ENCODE peak calls at places on chromosomes 16 and 17, in eight cellular contexts. A, P, J, D, K, H, U and I are unnamed samples. For H3K36me3, the result is how much of the 10 kb centered on the place peaks cover.

GRCh38 chr16:1998360-1998835 is 8.6 kb downstream of the SYNGR3 start:
- DNase-seq in A (no peak), P (no peak), J (no peak), D (peak), K (no peak), H (no peak), U (no peak), I (no peak)

GRCh38 chr16:57472665-57473060 is 10.2 kb downstream of the POLR2C start:
- DNase-seq in A (no peak), P (no peak), J (no peak), D (no peak), K (no peak), H (no peak), U (no peak), I (no peak)

GRCh38 chr17:1716912-1717695 is 6.9 kb upstream of the TLCD2 start:
- DNase-seq in A (peak), P (peak), J (peak), D (peak), K (peak), H (peak), U (peak), I (peak)

GRCh38 chr17:17937450-17937849 is 34.8 kb downstream of the TOM1L2 start:
- DNase-seq in A (no peak), P (no peak), J (no peak), D (no peak), K (peak), H (no peak), U (no peak), I (no peak)

GRCh38 chr16:72214821-72215220 is 42.9 kb upstream of the PMFBP1 start:
- DNase-seq in A (no peak), P (no peak), J (no peak), D (no peak), K (no peak), H (no peak), U (no peak), I (no peak)

GRCh38 chr17:75065562-75066151 is 18.6 kb downstream of the KCTD2 start:
- DNase-seq in A (no peak), P (no peak), J (peak), D (no peak), K (no peak), H (no peak), U (no peak), I (no peak)

GRCh38 chr16:12120331-12120981 is 143.9 kb downstream of the SNX29 start:
- DNase-seq in A (no peak), P (peak), J (no peak), D (no peak), K (peak), H (peak), U (peak), I (peak)

GRCh38 chr16:87273471-87274030 is 43.6 kb downstream of the C16orf95 start:
- DNase-seq in A (no peak), P (no peak), J (no peak), D (no peak), K (no peak), H (no peak), U (no peak), I (no peak)

GRCh38 chr17:33233855-33234228 is 59.3 kb downstream of the ASIC2 start:
- DNase-seq in A (no peak), P (no peak), J (no peak), D (no peak), K (no peak), H (no peak), U (no peak), I (no peak)

GRCh38 chr16:69276143-69277115 is 34.7 kb upstream of the VPS4A start:
- DNase-seq in A (peak), P (peak), J (no peak), D (no peak), K (peak), H (peak), U (peak), I (peak)

GRCh38 chr17:34412965-34413441 is 50.0 kb upstream of the CCL1 start:
- DNase-seq in A (no peak), P (no peak), J (peak), D (no peak), K (peak), H (no peak), U (no peak), I (no peak)

GRCh38 chr17:47741793-47742145 is 8.7 kb downstream of the TBX21 start:
- DNase-seq in A (no peak), P (no peak), J (no peak), D (no peak), K (peak), H (no peak), U (no peak), I (no peak)

GRCh38 chr16:7182510-7183109 is 150.0 kb upstream of the RBFOX1 start:
- DNase-seq in A (no peak), P (no peak), J (no peak), D (no peak), K (no peak), H (no peak), U (no peak), I (no peak)

GRCh38 chr16:80974649-80975376 is 31.9 kb downstream of the CMC2 start:
- DNase-seq in A (no peak), P (no peak), J (peak), D (no peak), K (no peak), H (no peak), U (no peak), I (no peak)

GRCh38 chr17:38415250-38416194 is 12.7 kb upstream of the ARHGAP23 start:
- DNase-seq in A (peak), P (no peak), J (no peak), D (peak), K (peak), H (peak), U (no peak), I (no peak)

GRCh38 chr16:74480150-74481029 is 59.1 kb upstream of the CLEC18B start:
- DNase-seq in A (peak), P (no peak), J (no peak), D (no peak), K (no peak), H (peak), U (no peak), I (no peak)

GRCh38 chr17:17752822-17753448 is 71.7 kb downstream of the RAI1 start:
- DNase-seq in A (no peak), P (no peak), J (peak), D (no peak), K (no peak), H (no peak), U (no peak), I (no peak)

GRCh38 chr16:57749872-57750452 is 14.4 kb downstream of the KATNB1 start:
- DNase-seq in A (no peak), P (no peak), J (no peak), D (peak), K (no peak), H (no peak), U (no peak), I (no peak)

GRCh38 chr17:78210111-78210510 is 3.9 kb upstream of the BIRC5 start:
- DNase-seq in A (no peak), P (no peak), J (no peak), D (no peak), K (no peak), H (no peak), U (no peak), I (no peak)
- H3K36me3 ChIP-seq in A (under half), P (under half), J (under half), D (under half), K (under half), H (under half), U (under half), I (under half)

DNA sequence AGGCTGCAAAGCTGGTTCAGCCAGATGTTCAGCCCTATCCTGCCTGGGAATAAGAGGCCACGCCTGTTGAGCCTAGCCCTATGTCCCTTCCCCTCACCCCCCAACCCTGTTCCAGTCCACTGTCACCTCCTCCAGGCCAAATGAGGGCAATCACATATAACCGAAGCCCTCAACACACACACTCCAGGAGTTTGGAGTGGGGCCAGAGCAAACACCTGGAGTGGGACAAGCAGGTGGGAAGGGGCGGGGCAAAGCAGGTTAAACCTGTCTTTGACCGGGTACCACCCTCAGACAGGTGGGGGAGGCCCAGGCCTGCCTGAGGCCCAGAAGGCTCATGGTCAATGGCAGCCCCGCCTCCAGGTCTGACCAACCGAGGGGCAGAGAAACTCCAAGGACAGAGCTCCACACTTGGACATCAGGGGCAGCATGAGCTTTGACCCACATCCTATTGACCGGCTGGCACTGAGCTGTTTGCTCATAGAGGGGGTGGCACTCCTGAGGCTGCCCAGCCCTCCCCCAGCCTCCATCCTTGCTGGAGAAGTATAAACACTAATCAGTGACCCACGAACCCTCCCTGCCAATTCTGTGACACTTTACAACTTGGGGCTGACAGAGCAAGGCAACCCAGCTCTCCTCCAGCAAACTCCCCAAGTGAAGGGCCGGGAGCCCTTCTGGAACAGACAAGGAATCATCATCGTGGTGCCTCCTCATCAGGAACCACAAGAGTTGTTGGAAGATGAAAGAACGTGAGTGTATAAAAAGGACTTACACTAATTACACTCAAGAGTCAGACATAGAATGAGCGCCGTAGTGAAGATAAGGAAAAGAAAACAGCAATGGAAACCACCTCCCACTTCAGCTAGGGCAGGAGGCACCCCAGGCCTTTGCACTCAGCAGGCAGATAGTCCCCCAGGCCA is 1.5 kb downstream of the ESRP2 start:
- DNase-seq in A (peak), P (peak), J (no peak), D (peak), K (no peak), H (no peak), U (no peak), I (no peak)
- H3K4me3 ChIP-seq in A (peak), P (no peak), J (no peak), D (peak), K (no peak), H (no peak), U (no peak), I (no peak)

GRCh38 chr17:80388175-80388574 is 26.8 kb upstream of the ENDOV start:
- DNase-seq in A (no peak), P (no peak), J (no peak), D (no peak), K (no peak), H (no peak), U (no peak), I (no peak)

GRCh38 chr17:80386341-80386740 is 28.6 kb upstream of the ENDOV start:
- DNase-seq in A (no peak), P (no peak), J (no peak), D (no peak), K (no peak), H (no peak), U (no peak), I (no peak)

GRCh38 chr17:80388601-80389000 is 26.4 kb upstream of the ENDOV start:
- DNase-seq in A (no peak), P (no peak), J (no peak), D (no peak), K (no peak), H (no peak), U (no peak), I (no peak)

GRCh38 chr17:80385046-80385445 is 29.9 kb upstream of the ENDOV start:
- DNase-seq in A (no peak), P (no peak), J (no peak), D (no peak), K (no peak), H (no peak), U (no peak), I (no peak)

GRCh38 chr17:80387071-80387470 is 27.9 kb upstream of the ENDOV start:
- DNase-seq in A (no peak), P (no peak), J (no peak), D (no peak), K (no peak), H (no peak), U (no peak), I (no peak)
- H3K36me3 ChIP-seq in A (half or more), P (half or more), J (under half), D (half or more), K (half or more), H (half or more), U (half or more), I (under half)

DNA sequence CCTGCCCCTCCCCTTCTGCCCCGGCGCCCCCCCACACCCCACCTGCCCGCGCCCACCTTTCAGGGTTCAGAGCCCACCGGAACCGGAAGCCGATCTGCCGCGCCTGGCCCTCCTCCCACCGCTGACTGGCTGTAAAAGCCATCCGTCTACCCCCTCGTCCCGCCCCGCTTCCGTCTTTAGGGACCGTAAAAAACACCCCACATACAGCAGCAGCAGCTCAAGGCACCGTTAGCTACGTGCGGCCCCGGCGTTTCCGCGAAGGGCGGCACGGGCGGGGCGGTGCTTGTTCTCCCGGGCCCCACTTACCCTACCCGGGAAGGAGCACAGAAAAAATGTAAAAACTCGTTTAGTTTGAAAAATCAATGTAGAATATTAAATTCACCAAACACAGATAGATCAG is at the start of gene MRPL28:
- DNase-seq in A (peak), P (peak), J (peak), D (peak), K (peak), H (peak), U (peak), I (peak)
- H3K4me3 ChIP-seq in A (no peak), P (peak), J (peak), D (peak), K (peak), H (peak), U (peak), I (peak)

DNA sequence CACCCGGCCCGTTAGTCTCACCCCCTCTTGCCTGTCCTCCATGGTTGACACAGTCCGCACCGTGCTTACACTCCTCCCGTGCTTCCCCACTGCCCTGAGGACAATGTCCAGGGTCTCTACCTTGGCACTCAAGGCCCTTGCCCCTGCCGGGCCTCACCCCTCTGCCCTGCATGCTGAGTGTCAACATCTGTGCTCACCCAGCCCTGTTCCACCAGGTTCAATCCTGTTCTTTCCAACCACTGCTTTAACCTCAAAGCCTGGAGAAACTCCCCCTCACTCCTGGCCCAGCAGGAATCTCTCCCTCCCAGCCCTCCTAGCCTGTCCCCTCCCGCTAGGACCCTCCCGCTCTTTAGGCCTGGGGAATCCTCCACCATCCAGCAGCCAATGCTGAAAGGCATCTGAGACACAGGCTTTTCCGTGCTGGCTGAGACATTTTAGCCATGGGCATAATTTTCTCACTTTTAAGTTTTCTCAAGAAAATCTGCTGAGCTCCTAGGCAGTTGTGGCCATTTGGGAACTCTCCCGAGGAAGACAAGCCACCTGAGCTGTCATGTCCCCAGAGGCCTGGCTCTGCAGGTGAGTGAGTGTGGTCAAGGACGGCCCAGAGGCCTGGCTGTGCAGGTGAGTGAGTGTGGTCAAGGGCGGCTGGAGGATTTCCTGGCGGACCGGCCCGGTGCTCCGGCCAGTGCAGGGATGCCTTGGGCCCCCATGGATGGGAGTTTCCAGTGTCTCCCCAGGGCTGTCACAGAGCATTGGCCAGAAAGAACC is 10.8 kb upstream of the P2RX1 start:
- DNase-seq in A (no peak), P (no peak), J (no peak), D (no peak), K (no peak), H (no peak), U (no peak), I (no peak)
- H3K36me3 ChIP-seq in A (under half), P (under half), J (under half), D (under half), K (under half), H (under half), U (under half), I (under half)

GRCh38 chr17:21365016-21365415 is 11.1 kb upstream of the KCNJ12 start:
- DNase-seq in A (no peak), P (no peak), J (no peak), D (no peak), K (no peak), H (no peak), U (no peak), I (no peak)

GRCh38 chr17:21360048-21360447 is 16.1 kb upstream of the KCNJ12 start:
- DNase-seq in A (no peak), P (no peak), J (no peak), D (no peak), K (no peak), H (no peak), U (no peak), I (no peak)

GRCh38 chr17:21362331-21362931 is 13.7 kb upstream of the KCNJ12 start:
- DNase-seq in A (no peak), P (no peak), J (no peak), D (no peak), K (no peak), H (no peak), U (no peak), I (no peak)

GRCh38 chr17:21361020-21361809 is 14.9 kb upstream of the KCNJ12 start:
- DNase-seq in A (no peak), P (no peak), J (no peak), D (no peak), K (no peak), H (no peak), U (no peak), I (no peak)

GRCh38 chr17:21363776-21364642 is 12.1 kb upstream of the KCNJ12 start:
- DNase-seq in A (no peak), P (no peak), J (no peak), D (no peak), K (no peak), H (no peak), U (no peak), I (no peak)
- H3K4me3 ChIP-seq in A (no peak), P (no peak), J (no peak), D (no peak), K (no peak), H (no peak), U (no peak), I (no peak)